ENCODE peak calls at places on chromosomes 4 and X, in six cellular contexts. Q, L, V, D, M and B are unnamed samples.

GRCh38 chr4:121164291-121164690 is at the start of gene TNIP3:
- DNase-seq in Q (no peak), D (no peak), M (no peak), L (no peak), V (no peak), B (no peak)

GRCh38 chr4:73683033-73683432 is 57.3 kb upstream of the CXCL8 start:
- DNase-seq in L (no peak), D (no peak), M (no peak), Q (no peak), V (no peak), B (no peak)

GRCh38 chrX:9324676-9325075 is 140.2 kb upstream of the TBL1X start:
- DNase-seq in V (no peak), Q (no peak), L (no peak), M (no peak), D (no peak), B (no peak)

GRCh38 chr4:95409127-95409526 is 139.6 kb downstream of the UNC5C start:
- DNase-seq in M (no peak), Q (no peak), D (peak), V (no peak), L (no peak), B (no peak)

GRCh38 chrX:118795528-118795927 is 28.1 kb upstream of the ZCCHC12 start:
- DNase-seq in V (no peak), M (no peak), D (no peak), L (no peak), Q (no peak), B (no peak)

GRCh38 chr4:106773106-106773905 is 262.8 kb downstream of the DKK2 start:
- DNase-seq in D (no peak), V (no peak), M (no peak), L (no peak), Q (peak), B (no peak)

GRCh38 chrX:137823257-137823656 is 257.3 kb downstream of the ZIC3 start:
- DNase-seq in V (no peak), M (no peak), Q (no peak), L (no peak), D (no peak), B (no peak)

GRCh38 chrX:107752714-107753113 is 22.9 kb downstream of the TSC22D3 start:
- DNase-seq in L (no peak), V (no peak), D (no peak), Q (no peak), M (no peak), B (no peak)

GRCh38 chr4:30945586-30945985 is 225.4 kb downstream of the PCDH7 start:
- DNase-seq in Q (no peak), L (no peak), D (no peak), V (peak), M (peak), B (peak)

GRCh38 chr4:53962516-53963225 is 101.7 kb downstream of the CHIC2 start:
- DNase-seq in M (no peak), L (no peak), Q (no peak), D (no peak), V (no peak), B (no peak)

GRCh38 chr4:14855719-14856075 is 146.6 kb upstream of the CPEB2 start:
- DNase-seq in M (no peak), V (no peak), D (no peak), Q (no peak), L (no peak), B (no peak)

GRCh38 chrX:15973299-15973698 is 118.7 kb upstream of the AP1S2 start:
- DNase-seq in L (no peak), Q (no peak), D (peak), V (no peak), M (peak), B (no peak)

GRCh38 chrX:114584434-114584943 is 603 bp downstream of the HTR2C start:
- DNase-seq in D (no peak), Q (peak), M (no peak), L (peak), V (no peak), B (no peak)

GRCh38 chrX:107713205-107714195 is 62.1 kb downstream of the TSC22D3 start:
- DNase-seq in M (no peak), L (peak), Q (no peak), D (no peak), V (no peak), B (no peak)

GRCh38 chrX:1734806-1735205 is 119.9 kb downstream of the ASMT start:
- DNase-seq in V (no peak), D (no peak), L (no peak), Q (no peak), M (no peak), B (no peak)

GRCh38 chrX:46407036-46407752 is 138.0 kb downstream of the ZNF674 start:
- DNase-seq in M (no peak), D (no peak), L (no peak), Q (no peak), V (no peak), B (no peak)

GRCh38 chrX:69133561-69134542 is 31.4 kb downstream of the PJA1 start:
- DNase-seq in M (peak), D (peak), V (no peak), Q (no peak), L (no peak), B (peak)

GRCh38 chr4:87213425-87213824 is 7.0 kb downstream of the KLHL8 start:
- DNase-seq in L (no peak), M (no peak), D (no peak), Q (no peak), V (no peak), B (no peak)

GRCh38 chrX:148722966-148723365 is 222.5 kb downstream of the AFF2 start:
- DNase-seq in D (no peak), V (no peak), M (no peak), L (no peak), Q (no peak), B (no peak)

GRCh38 chrX:24643116-24643515 is 4.0 kb downstream of the PCYT1B start:
- DNase-seq in M (no peak), Q (no peak), V (no peak), L (no peak), D (no peak), B (no peak)

GRCh38 chr4:173420324-173420752 is 21.4 kb upstream of the SCRG1 start:
- DNase-seq in V (no peak), D (peak), L (no peak), M (peak), Q (no peak), B (no peak)

GRCh38 chrX:111170017-111170416 is 74.0 kb downstream of the PAK3 start:
- DNase-seq in M (no peak), D (no peak), Q (no peak), V (no peak), L (no peak), B (no peak)
- H3K27ac ChIP-seq in M (no peak), D (no peak), Q (no peak), V (no peak), L (no peak), B (no peak)

GRCh38 chr4:177441803-177442622 is at the start of gene AGA:
- DNase-seq in L (peak), V (peak), D (peak), M (peak), Q (peak), B (peak)
- TF ChIP-seq POLR2A in L (peak), V (no peak), D (peak), M (peak), Q (no peak), B (peak)

DNA sequence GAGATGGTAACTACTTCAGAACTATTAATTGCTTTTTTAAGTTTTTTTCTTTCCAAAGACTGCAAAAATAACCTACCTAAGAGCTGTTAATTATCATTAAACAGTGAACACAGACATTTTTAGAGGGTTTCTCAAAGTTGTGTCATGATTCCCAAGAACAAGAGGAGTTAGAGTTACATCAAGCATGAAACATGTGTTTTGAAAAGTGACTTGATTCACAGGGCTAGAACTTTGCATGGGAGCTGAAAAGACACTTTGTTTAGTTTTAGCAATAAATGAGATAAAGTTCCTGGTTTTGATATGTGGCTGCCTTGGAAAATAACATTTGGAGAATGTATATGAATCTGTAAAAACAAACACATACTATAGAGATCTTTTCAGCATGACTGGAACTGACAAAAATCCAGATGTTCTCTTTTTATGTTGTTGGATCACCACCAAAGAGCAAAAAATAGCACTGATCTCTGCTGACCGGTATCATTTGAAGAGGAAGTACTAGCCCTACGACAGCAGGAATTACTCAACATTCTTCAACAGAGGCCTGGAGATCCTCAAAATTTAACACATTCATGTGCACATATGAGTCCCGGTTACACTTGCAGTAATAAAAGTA is 173.0 kb upstream of the PCDH18 start:
- DNase-seq in L (no peak), D (no peak), V (no peak), Q (no peak), M (no peak), B (no peak)
- TF ChIP-seq POLR2AphosphoS5 in L (no peak), D (no peak), V (no peak), Q (no peak), M (no peak), B (no peak)

GRCh38 chr4:167688660-167689142 is 403.6 kb upstream of the ANXA10 start:
- DNase-seq in V (no peak), M (no peak), L (no peak), Q (no peak), D (no peak), B (no peak)
- H3K27ac ChIP-seq in V (no peak), M (no peak), L (no peak), Q (no peak), D (no peak), B (no peak)

DNA sequence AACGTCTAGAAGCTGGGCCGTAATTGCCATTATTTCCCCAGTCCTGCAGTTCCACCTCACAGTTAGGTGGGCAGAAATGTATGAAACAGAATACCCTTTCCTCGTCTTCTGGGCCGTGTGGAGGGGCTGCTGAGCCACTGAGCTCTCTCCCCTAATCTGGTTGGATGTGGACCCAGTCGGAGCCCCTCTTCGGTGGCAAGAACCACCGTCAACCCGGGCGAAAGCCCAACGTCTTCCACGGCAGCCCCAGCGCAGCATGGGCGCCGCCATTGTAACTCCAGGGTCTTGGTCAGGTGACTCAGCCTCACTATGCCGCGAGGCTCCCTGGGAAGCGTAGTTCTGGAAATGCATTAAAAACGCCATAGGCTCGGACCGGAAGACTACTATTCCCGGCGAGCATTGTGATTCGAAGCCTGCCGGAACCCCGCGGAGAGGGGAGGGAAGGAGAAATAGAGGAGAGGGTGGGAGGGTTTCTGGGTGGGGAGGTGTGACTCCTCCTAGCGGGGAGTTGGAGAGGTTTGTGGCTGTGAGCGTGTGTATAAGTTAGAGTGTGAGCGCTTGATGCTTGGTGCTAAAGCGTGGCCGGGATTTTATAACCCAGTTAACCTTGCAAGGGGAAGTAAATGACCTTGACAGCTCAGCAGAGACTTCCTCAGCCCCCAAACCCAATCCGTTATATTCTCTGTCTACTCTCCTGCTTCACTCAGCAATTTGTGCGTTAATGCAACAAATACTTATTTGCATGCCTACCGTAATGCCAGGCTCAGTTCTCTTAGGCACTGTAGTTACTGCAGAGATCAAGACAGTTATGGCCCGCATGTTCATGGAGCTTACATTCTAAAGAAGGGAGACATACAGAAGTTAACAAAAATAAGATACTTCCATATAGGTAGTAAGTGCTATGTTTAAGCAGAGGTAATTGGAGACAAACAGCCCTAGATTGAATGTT is at the start of gene GATB:
- DNase-seq in V (peak), Q (peak), M (peak), L (peak), D (peak), B (peak)
- TF ChIP-seq POLR2A in V (peak), Q (no peak), M (peak), L (no peak), D (peak), B (peak)

GRCh38 chrX:13287816-13288215 is 32.0 kb downstream of the ATXN3L start:
- DNase-seq in D (no peak), V (no peak), Q (no peak), M (no peak), L (no peak), B (no peak)
- TF ChIP-seq POLR2AphosphoS5 in D (no peak), V (no peak), Q (no peak), M (no peak), L (no peak), B (no peak)

DNA sequence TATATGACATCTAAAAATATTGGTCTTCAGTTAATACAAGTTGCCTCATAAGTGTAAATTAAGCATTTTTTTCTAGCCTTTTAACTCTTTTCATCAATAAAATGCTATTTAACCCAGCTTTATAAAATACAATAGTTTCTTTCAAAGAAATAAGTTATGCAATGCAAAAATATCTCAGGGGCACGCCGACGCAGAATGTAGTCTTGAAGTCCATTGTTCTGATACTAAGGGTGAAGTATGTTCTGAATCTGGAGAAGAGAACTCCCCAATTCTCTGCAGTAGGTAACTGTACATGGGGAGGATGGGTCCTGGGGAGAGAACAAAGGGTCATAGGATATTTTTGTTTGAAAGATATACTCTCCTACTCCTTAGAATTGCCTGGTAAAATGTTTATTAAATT is 256.6 kb upstream of the NDST4 start:
- DNase-seq in M (no peak), D (no peak), L (no peak), V (no peak), Q (no peak), B (no peak)
- H3K27ac ChIP-seq in M (no peak), D (no peak), L (no peak), V (no peak), Q (no peak), B (no peak)

DNA sequence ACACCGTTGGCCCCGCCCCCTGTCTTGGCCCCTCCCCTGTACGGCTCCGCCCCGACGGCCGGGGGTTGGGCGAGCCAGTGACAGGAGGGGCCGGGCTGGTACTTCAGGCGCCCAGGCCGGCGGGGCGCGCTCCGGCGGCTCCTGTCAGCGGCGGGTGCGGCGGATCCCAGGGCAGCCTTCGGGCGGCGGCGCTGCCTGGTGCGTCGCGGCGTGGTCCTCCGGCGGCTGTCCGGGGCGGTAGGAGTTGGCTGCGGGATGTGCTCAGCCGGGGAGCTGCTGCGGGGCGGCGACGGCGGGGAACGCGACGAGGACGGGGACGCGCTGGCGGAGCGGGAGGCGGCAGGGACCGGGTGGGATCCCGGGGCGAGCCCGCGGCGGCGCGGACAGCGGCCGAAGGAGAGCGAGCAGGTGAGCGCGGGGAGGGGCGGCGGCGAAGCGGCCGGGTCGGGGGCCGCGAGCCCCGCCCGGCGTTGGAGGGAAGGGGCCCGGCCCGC is at the start of gene FAM241A:
- DNase-seq in V (peak), D (peak), M (peak), Q (peak), L (peak), B (peak)
- TF ChIP-seq POLR2A in V (no peak), D (no peak), M (peak), Q (no peak), L (no peak), B (peak)

DNA sequence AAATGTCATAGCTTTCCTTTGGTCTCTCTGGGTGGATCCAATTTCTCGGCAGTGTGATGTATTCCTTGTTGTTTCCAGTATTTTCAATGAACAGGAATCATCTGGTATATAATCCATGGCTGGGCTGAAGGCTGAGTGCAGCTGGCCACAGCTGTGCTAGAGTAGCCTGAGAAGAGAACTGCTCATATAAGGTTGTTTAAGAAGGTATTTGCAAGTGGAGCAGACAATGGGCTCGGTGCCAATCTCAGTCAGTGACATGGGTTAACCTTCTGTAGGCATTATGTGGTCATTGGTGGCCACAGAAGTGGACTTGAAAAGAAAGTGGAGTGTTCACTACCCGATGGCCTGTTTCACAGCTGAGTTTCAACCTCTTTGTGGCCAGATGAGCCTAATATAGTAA is 390.4 kb downstream of the SPRY1 start:
- DNase-seq in D (no peak), L (no peak), Q (no peak), V (peak), M (no peak), B (no peak)
- TF ChIP-seq POLR2AphosphoS5 in D (no peak), L (no peak), Q (no peak), V (no peak), M (no peak), B (no peak)